ENCODE peak calls at places on chromosome 3, in four cellular contexts. M is H9, D is mesenchymal stem cell, W is H1. T is an unnamed sample.

GRCh38 chr3:179865876-179866505 is 170.7 kb downstream of the PEX5L start:
- DNase-seq in M (no peak), D (no peak), W (no peak), T (no peak)

GRCh38 chr3:186142556-186142955 is 33.7 kb upstream of the ETV5 start:
- DNase-seq in W (no peak), M (no peak), D (no peak), T (no peak)

GRCh38 chr3:72665701-72666443 is 182.4 kb downstream of the SHQ1 start:
- DNase-seq in W (no peak), M (peak; percentile 37), D (peak; percentile 28), T (no peak)

GRCh38 chr3:171966533-171967136 is 72.7 kb upstream of the FNDC3B start:
- DNase-seq in W (no peak), D (no peak), M (no peak), T (no peak)

GRCh38 chr3:40976241-40976640 is 223.1 kb upstream of the CTNNB1 start:
- DNase-seq in M (no peak), W (no peak), D (no peak), T (no peak)

GRCh38 chr3:34268032-34268760 is 469.8 kb downstream of the PDCD6IP start:
- DNase-seq in W (no peak), M (no peak), D (no peak), T (no peak)

GRCh38 chr3:19946291-19946831 is 536 bp upstream of the RAB5A start:
- DNase-seq in D (no peak), W (peak; percentile 17), M (no peak), T (no peak)

GRCh38 chr3:122382888-122383666 is at the start of gene MIX23:
- DNase-seq in M (peak; percentile 89), D (peak; percentile 89), W (peak; percentile 47), T (peak; percentile 80)

GRCh38 chr3:38984110-38984509 is 67.6 kb downstream of the SCN11A start:
- DNase-seq in D (no peak), W (no peak), M (no peak), T (no peak)

GRCh38 chr3:195063596-195064193 is 207.3 kb downstream of the XXYLT1 start:
- DNase-seq in W (no peak), M (no peak), D (no peak), T (no peak)

GRCh38 chr3:160564205-160564922 is 1.0 kb downstream of the KPNA4 start:
- DNase-seq in W (no peak), D (peak; percentile 28), M (no peak), T (peak; percentile 14)

GRCh38 chr3:30826381-30827061 is 67.9 kb downstream of the GADL1 start:
- DNase-seq in W (no peak), M (no peak), D (no peak), T (no peak)

GRCh38 chr3:79651536-79652065 is 116.2 kb downstream of the ROBO1 start:
- DNase-seq in D (no peak), M (no peak), W (no peak), T (peak; percentile 24)

GRCh38 chr3:64518950-64519349 is 168.8 kb downstream of the ADAMTS9 start:
- DNase-seq in D (peak; percentile 40), W (no peak), M (no peak), T (no peak)

GRCh38 chr3:65714138-65714537 is 324.6 kb downstream of the MAGI1 start:
- DNase-seq in M (no peak), W (no peak), D (peak; percentile 70), T (no peak)

GRCh38 chr3:184571750-184572377 is 10.3 kb downstream of the EPHB3 start:
- DNase-seq in D (no peak), M (no peak), W (no peak), T (no peak)

GRCh38 chr3:141926929-141927328 is 50.5 kb downstream of the ATP1B3 start:
- DNase-seq in M (no peak), D (no peak), W (no peak), T (no peak)

GRCh38 chr3:127145266-127145665 is 47.7 kb upstream of the PRR23E start:
- DNase-seq in W (no peak), M (no peak), D (no peak), T (no peak)

GRCh38 chr3:147356909-147357733 is 49.2 kb downstream of the ZIC4 start:
- DNase-seq in M (peak; percentile 69), W (no peak), D (no peak), T (no peak)

GRCh38 chr3:32186097-32186496 is 52.4 kb upstream of the CMTM8 start:
- DNase-seq in M (peak; percentile 33), W (no peak), D (no peak), T (no peak)

GRCh38 chr3:52245322-52246263 is at the start of gene PPM1M:
- DNase-seq in M (peak; percentile 73), D (peak; percentile 53), W (no peak), T (peak; percentile 45)

GRCh38 chr3:186362988-186363387 is 954 bp upstream of the DGKG start:
- DNase-seq in D (no peak), W (no peak), M (no peak), T (no peak)

GRCh38 chr3:65539620-65540019 is 499.1 kb downstream of the MAGI1 start:
- DNase-seq in D (peak; percentile 22), W (no peak), M (peak; percentile 66), T (no peak)

GRCh38 chr3:52193059-52193458 is 4.9 kb upstream of the ALAS1 start:
- DNase-seq in D (peak; percentile 31), M (no peak), W (no peak), T (no peak)

GRCh38 chr3:133490468-133491351 is 82.8 kb upstream of the CDV3 start:
- DNase-seq in W (no peak), M (no peak), D (no peak), T (no peak)

GRCh38 chr3:110413807-110414748 is 657.5 kb upstream of the NECTIN3 start:
- DNase-seq in D (peak; percentile 62), M (no peak), W (no peak), T (no peak)

GRCh38 chr3:100108464-100109079 is 5.7 kb downstream of the FILIP1L start:
- DNase-seq in M (no peak), W (no peak), D (no peak), T (no peak)

GRCh38 chr3:41033956-41034519 is 165.3 kb upstream of the CTNNB1 start:
- DNase-seq in W (no peak), M (peak; percentile 33), D (no peak), T (no peak)

GRCh38 chr3:12990306-12990705 is 82.9 kb downstream of the IQSEC1 start:
- DNase-seq in M (no peak), D (peak; percentile 62), W (no peak), T (no peak)

DNA sequence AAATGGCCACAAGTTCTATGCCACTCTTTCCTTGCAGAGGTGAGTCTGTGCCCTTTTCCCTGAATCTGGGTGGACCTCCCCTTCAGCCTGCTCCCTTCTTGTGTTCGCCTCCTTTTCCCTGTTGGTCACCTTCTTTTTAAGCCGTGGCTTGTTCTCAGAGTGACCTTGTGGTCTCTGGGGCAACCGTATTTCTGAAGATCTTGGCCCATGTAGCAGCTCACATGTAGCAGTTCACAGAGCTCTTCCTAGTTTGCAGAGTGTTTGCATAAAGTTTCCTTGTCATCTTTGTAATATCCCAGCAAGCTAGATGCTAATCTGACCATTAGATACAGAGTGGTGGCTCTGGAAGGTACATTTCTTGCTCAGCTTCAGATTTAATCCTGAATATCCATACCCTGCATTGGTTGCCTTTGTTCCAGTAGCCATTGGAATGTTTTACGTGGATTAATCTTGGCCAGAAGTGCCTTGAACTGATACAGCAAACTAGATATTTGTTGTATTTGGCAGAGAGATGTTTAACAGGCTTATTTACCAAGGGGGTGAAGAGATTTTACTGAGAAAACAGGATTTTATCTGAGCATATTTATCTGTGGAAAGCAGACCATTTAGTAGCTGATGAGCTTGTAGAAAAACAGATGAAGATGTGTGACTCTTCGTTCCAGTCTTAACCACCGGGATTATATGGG is 40.6 kb upstream of the BSN start:
- DNase-seq in W (no peak), D (no peak), M (no peak), T (no peak)
- H2BK12ac ChIP-seq in W (no peak overlapping the region), D (no peak overlapping the region), M (no peak overlapping the region), T (no peak overlapping the region)

GRCh38 chr3:55624238-55624637 is 137.1 kb upstream of the WNT5A start:
- DNase-seq in D (peak; percentile 45), M (no peak), W (no peak), T (no peak)

GRCh38 chr3:55623786-55624185 is 136.7 kb upstream of the WNT5A start:
- DNase-seq in D (peak; percentile 40), W (no peak), M (no peak), T (no peak)

GRCh38 chr3:55621648-55622047 is 134.5 kb upstream of the WNT5A start:
- DNase-seq in D (no peak), W (no peak), M (no peak), T (no peak)

GRCh38 chr3:55622116-55622515 is 135.0 kb upstream of the WNT5A start:
- DNase-seq in D (peak; percentile 73), M (no peak), W (no peak), T (no peak)

DNA sequence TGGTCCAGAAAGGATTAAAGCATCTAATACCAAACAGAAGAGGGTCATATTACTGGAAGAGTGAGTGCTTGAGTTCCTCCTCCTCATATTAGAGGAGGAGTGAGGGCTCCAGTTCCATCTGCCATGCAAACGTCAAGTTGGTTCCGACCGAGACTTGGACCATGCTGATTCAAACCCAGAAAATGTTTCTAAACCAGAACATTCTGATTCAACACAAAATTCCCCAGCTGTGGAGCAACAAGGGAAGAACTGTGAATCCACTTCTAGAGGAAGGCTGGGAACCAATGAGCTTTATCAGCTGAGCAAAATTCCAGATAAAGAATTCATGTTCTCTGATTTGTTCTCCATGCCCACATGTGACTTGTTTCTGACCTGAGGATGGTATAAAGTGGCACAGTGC is 135.6 kb upstream of the WNT5A start:
- DNase-seq in D (peak; percentile 57), M (no peak), W (no peak), T (no peak)
- H2BK15ac ChIP-seq in D (no peak overlapping the region), M (no peak overlapping the region), W (no peak overlapping the region), T (no peak overlapping the region)

GRCh38 chr3:134654031-134654430 is 3.2 kb upstream of the KY start:
- DNase-seq in W (no peak), M (no peak), D (no peak), T (no peak)

GRCh38 chr3:134652886-134653630 is 2.2 kb upstream of the KY start:
- DNase-seq in D (no peak), W (no peak), M (no peak), T (no peak)

GRCh38 chr3:134650431-134651346 is at the start of gene KY:
- DNase-seq in D (peak; percentile 5), W (peak; percentile 33), M (peak; percentile 73), T (peak; percentile 39)

GRCh38 chr3:134651347-134652041 is 672 bp upstream of the KY start:
- DNase-seq in M (no peak), D (no peak), W (no peak), T (no peak)

GRCh38 chr3:134652409-134652831 is 1.6 kb upstream of the KY start:
- DNase-seq in M (no peak), W (no peak), D (no peak), T (no peak)
- H3K27me3 ChIP-seq in M (peaks cover 72% of the 10 kb centered on the region), W (peaks cover 59% of the 10 kb centered on the region), D (peaks cover 83% of the 10 kb centered on the region), T (peaks cover 30% of the 10 kb centered on the region)

GRCh38 chr3:124297062-124297980 is 305.4 kb upstream of the ROPN1 start:
- DNase-seq in M (no peak), D (no peak), W (no peak), T (no peak)

GRCh38 chr3:124295358-124295757 is 303.4 kb upstream of the ROPN1 start:
- DNase-seq in W (no peak), M (no peak), D (no peak), T (no peak)

GRCh38 chr3:124298951-124299350 is 307.0 kb upstream of the ROPN1 start:
- DNase-seq in W (no peak), D (no peak), M (no peak), T (no peak)

GRCh38 chr3:124299831-124300230 is 307.9 kb upstream of the ROPN1 start:
- DNase-seq in M (no peak), W (no peak), D (no peak), T (no peak)

GRCh38 chr3:124296416-124296815 is 304.5 kb upstream of the ROPN1 start:
- DNase-seq in M (no peak), W (no peak), D (no peak), T (no peak)
- H2BK12ac ChIP-seq in M (no peak overlapping the region), W (no peak overlapping the region), D (no peak overlapping the region), T (no peak overlapping the region)

GRCh38 chr3:45607790-45608189 is 13.2 kb downstream of the LIMD1 start:
- DNase-seq in W (no peak), M (no peak), D (peak; percentile 37), T (no peak)
- H2BK15ac ChIP-seq in W (no peak overlapping the region), M (no peak overlapping the region), D (no peak overlapping the region), T (no peak overlapping the region)

T was measured in neuronal stem cell.